ENCODE peak calls at places on chromosomes 13 and 19, in six cellular contexts. One of them, this sample, is unnamed.

GRCh38 chr13:24275041-24275440 is 34.3 kb upstream of the C1QTNF9 start:
- DNase-seq in fibroblast of the aortic adventitia: no peak
- DNase-seq in fibroblast of pulmonary artery: no peak
- DNase-seq in bronchial epithelial cell: no peak
- DNase-seq in AG10803: no peak
- DNase-seq in stomach: peak
- DNase-seq in this sample: no peak

GRCh38 chr19:51096473-51097165 is 11.6 kb downstream of the CTU1 start:
- DNase-seq in fibroblast of the aortic adventitia: no peak
- DNase-seq in fibroblast of pulmonary artery: peak
- DNase-seq in AG10803: no peak
- DNase-seq in bronchial epithelial cell: no peak
- DNase-seq in stomach: no peak
- DNase-seq in this sample: no peak

GRCh38 chr19:2478756-2479555 is 3.0 kb downstream of the GADD45B start:
- DNase-seq in fibroblast of the aortic adventitia: peak
- DNase-seq in fibroblast of pulmonary artery: peak
- DNase-seq in bronchial epithelial cell: peak
- DNase-seq in AG10803: peak
- DNase-seq in stomach: peak
- DNase-seq in this sample: peak

GRCh38 chr19:1945899-1946298 is 4.9 kb downstream of the CSNK1G2 start:
- DNase-seq in stomach: peak
- DNase-seq in fibroblast of pulmonary artery: peak
- DNase-seq in AG10803: peak
- DNase-seq in bronchial epithelial cell: no peak
- DNase-seq in fibroblast of the aortic adventitia: no peak
- DNase-seq in this sample: peak

GRCh38 chr13:102401305-102401704 is 543 bp downstream of the FGF14 start:
- DNase-seq in bronchial epithelial cell: peak
- DNase-seq in stomach: no peak
- DNase-seq in fibroblast of pulmonary artery: no peak
- DNase-seq in AG10803: peak
- DNase-seq in fibroblast of the aortic adventitia: peak
- DNase-seq in this sample: peak

GRCh38 chr13:66895780-66896179 is 334.4 kb downstream of the PCDH9 start:
- DNase-seq in bronchial epithelial cell: no peak
- DNase-seq in stomach: no peak
- DNase-seq in fibroblast of pulmonary artery: no peak
- DNase-seq in fibroblast of the aortic adventitia: no peak
- DNase-seq in AG10803: no peak
- DNase-seq in this sample: no peak

GRCh38 chr19:7224205-7224833 is 69.9 kb downstream of the INSR start:
- DNase-seq in AG10803: peak
- DNase-seq in fibroblast of the aortic adventitia: peak
- DNase-seq in fibroblast of pulmonary artery: peak
- DNase-seq in stomach: peak
- DNase-seq in bronchial epithelial cell: no peak
- DNase-seq in this sample: peak

GRCh38 chr13:85525411-85525810 is 273.8 kb downstream of the SLITRK6 start:
- DNase-seq in fibroblast of pulmonary artery: no peak
- DNase-seq in fibroblast of the aortic adventitia: no peak
- DNase-seq in stomach: no peak
- DNase-seq in bronchial epithelial cell: no peak
- DNase-seq in AG10803: no peak
- DNase-seq in this sample: no peak

GRCh38 chr19:28130066-28130511 is 1082.9 kb downstream of the UQCRFS1 start:
- DNase-seq in AG10803: no peak
- DNase-seq in fibroblast of pulmonary artery: no peak
- DNase-seq in stomach: no peak
- DNase-seq in fibroblast of the aortic adventitia: no peak
- DNase-seq in bronchial epithelial cell: no peak
- DNase-seq in this sample: no peak

GRCh38 chr13:102128216-102128800 is 273.5 kb downstream of the FGF14 start:
- DNase-seq in fibroblast of the aortic adventitia: peak
- DNase-seq in AG10803: peak
- DNase-seq in bronchial epithelial cell: peak
- DNase-seq in fibroblast of pulmonary artery: peak
- DNase-seq in stomach: no peak
- DNase-seq in this sample: peak

GRCh38 chr13:23986619-23987018 is 89.3 kb upstream of the C1QTNF9B start:
- DNase-seq in fibroblast of pulmonary artery: peak
- DNase-seq in bronchial epithelial cell: no peak
- DNase-seq in stomach: no peak
- DNase-seq in fibroblast of the aortic adventitia: peak
- DNase-seq in AG10803: peak
- DNase-seq in this sample: peak

GRCh38 chr19:1106841-1107654 is 3.3 kb downstream of the GPX4 start:
- DNase-seq in stomach: peak
- DNase-seq in AG10803: peak
- DNase-seq in bronchial epithelial cell: peak
- DNase-seq in fibroblast of pulmonary artery: peak
- DNase-seq in fibroblast of the aortic adventitia: peak
- DNase-seq in this sample: peak

GRCh38 chr19:8973501-8974091 is 36.6 kb downstream of the MUC16 start:
- DNase-seq in fibroblast of the aortic adventitia: no peak
- DNase-seq in AG10803: no peak
- DNase-seq in bronchial epithelial cell: peak
- DNase-seq in fibroblast of pulmonary artery: peak
- DNase-seq in stomach: no peak
- DNase-seq in this sample: peak

GRCh38 chr13:30847697-30848307 is 58.3 kb upstream of the MEDAG start:
- DNase-seq in bronchial epithelial cell: peak
- DNase-seq in AG10803: peak
- DNase-seq in stomach: no peak
- DNase-seq in fibroblast of pulmonary artery: peak
- DNase-seq in fibroblast of the aortic adventitia: peak
- DNase-seq in this sample: peak

GRCh38 chr19:51915324-51915867 is 10.6 kb upstream of the ZNF649 start:
- DNase-seq in AG10803: no peak
- DNase-seq in fibroblast of pulmonary artery: no peak
- DNase-seq in stomach: no peak
- DNase-seq in bronchial epithelial cell: no peak
- DNase-seq in fibroblast of the aortic adventitia: no peak
- DNase-seq in this sample: no peak

GRCh38 chr19:18521692-18522123 is at the start of gene ELL:
- DNase-seq in AG10803: no peak
- DNase-seq in stomach: no peak
- DNase-seq in fibroblast of pulmonary artery: no peak
- DNase-seq in bronchial epithelial cell: no peak
- DNase-seq in fibroblast of the aortic adventitia: no peak
- DNase-seq in this sample: no peak

GRCh38 chr19:18522124-18522861 is 423 bp upstream of the ELL start:
- DNase-seq in fibroblast of pulmonary artery: peak
- DNase-seq in stomach: peak
- DNase-seq in AG10803: peak
- DNase-seq in bronchial epithelial cell: peak
- DNase-seq in fibroblast of the aortic adventitia: peak
- DNase-seq in this sample: peak

GRCh38 chr19:18519962-18520847 is 1.7 kb downstream of the ELL start:
- DNase-seq in bronchial epithelial cell: peak
- DNase-seq in fibroblast of the aortic adventitia: peak
- DNase-seq in fibroblast of pulmonary artery: peak
- DNase-seq in stomach: peak
- DNase-seq in AG10803: peak
- DNase-seq in this sample: peak

GRCh38 chr19:18518639-18519038 is 3.2 kb downstream of the ELL start:
- DNase-seq in fibroblast of pulmonary artery: no peak
- DNase-seq in stomach: no peak
- DNase-seq in AG10803: no peak
- DNase-seq in fibroblast of the aortic adventitia: no peak
- DNase-seq in bronchial epithelial cell: no peak
- DNase-seq in this sample: no peak

GRCh38 chr19:18520848-18521691 is 800 bp downstream of the ELL start:
- DNase-seq in AG10803: no peak
- DNase-seq in bronchial epithelial cell: peak
- DNase-seq in fibroblast of the aortic adventitia: no peak
- DNase-seq in fibroblast of pulmonary artery: no peak
- DNase-seq in stomach: peak
- DNase-seq in this sample: peak
- TF ChIP-seq CTCF in AG10803: no peak
- TF ChIP-seq CTCF in bronchial epithelial cell: peak
- TF ChIP-seq CTCF in fibroblast of the aortic adventitia: no peak
- TF ChIP-seq CTCF in fibroblast of pulmonary artery: no peak
- TF ChIP-seq CTCF in stomach: no peak
- TF ChIP-seq CTCF in this sample: no peak

GRCh38 chr13:83498486-83499190 is 383.6 kb downstream of the SLITRK1 start:
- DNase-seq in AG10803: peak
- DNase-seq in fibroblast of pulmonary artery: peak
- DNase-seq in fibroblast of the aortic adventitia: peak
- DNase-seq in stomach: no peak
- DNase-seq in bronchial epithelial cell: peak
- DNase-seq in this sample: peak
- H3K4me3 ChIP-seq in AG10803: no peak
- H3K4me3 ChIP-seq in fibroblast of pulmonary artery: no peak
- H3K4me3 ChIP-seq in fibroblast of the aortic adventitia: no peak
- H3K4me3 ChIP-seq in stomach: no peak
- H3K4me3 ChIP-seq in bronchial epithelial cell: no peak
- H3K4me3 ChIP-seq in this sample: no peak

GRCh38 chr13:35822666-35823065 is 308.5 kb downstream of the DCLK1 start:
- DNase-seq in stomach: no peak
- DNase-seq in fibroblast of the aortic adventitia: no peak
- DNase-seq in bronchial epithelial cell: no peak
- DNase-seq in fibroblast of pulmonary artery: no peak
- DNase-seq in AG10803: no peak
- DNase-seq in this sample: no peak

GRCh38 chr13:35817642-35818576 is 313.3 kb downstream of the DCLK1 start:
- DNase-seq in bronchial epithelial cell: no peak
- DNase-seq in stomach: no peak
- DNase-seq in AG10803: peak
- DNase-seq in fibroblast of the aortic adventitia: peak
- DNase-seq in fibroblast of pulmonary artery: no peak
- DNase-seq in this sample: no peak

GRCh38 chr13:35824395-35824794 is 306.8 kb downstream of the DCLK1 start:
- DNase-seq in stomach: no peak
- DNase-seq in bronchial epithelial cell: no peak
- DNase-seq in AG10803: no peak
- DNase-seq in fibroblast of the aortic adventitia: no peak
- DNase-seq in fibroblast of pulmonary artery: no peak
- DNase-seq in this sample: no peak

GRCh38 chr13:35814573-35814972 is 316.6 kb downstream of the DCLK1 start:
- DNase-seq in stomach: no peak
- DNase-seq in fibroblast of pulmonary artery: no peak
- DNase-seq in fibroblast of the aortic adventitia: no peak
- DNase-seq in AG10803: peak
- DNase-seq in bronchial epithelial cell: no peak
- DNase-seq in this sample: peak

GRCh38 chr13:35818577-35819165 is 312.5 kb downstream of the DCLK1 start:
- DNase-seq in stomach: no peak
- DNase-seq in fibroblast of the aortic adventitia: peak
- DNase-seq in bronchial epithelial cell: peak
- DNase-seq in fibroblast of pulmonary artery: peak
- DNase-seq in AG10803: peak
- DNase-seq in this sample: peak
- TF ChIP-seq CTCF in stomach: no peak
- TF ChIP-seq CTCF in fibroblast of the aortic adventitia: peak
- TF ChIP-seq CTCF in bronchial epithelial cell: peak
- TF ChIP-seq CTCF in fibroblast of pulmonary artery: peak
- TF ChIP-seq CTCF in AG10803: peak
- TF ChIP-seq CTCF in this sample: peak

DNA sequence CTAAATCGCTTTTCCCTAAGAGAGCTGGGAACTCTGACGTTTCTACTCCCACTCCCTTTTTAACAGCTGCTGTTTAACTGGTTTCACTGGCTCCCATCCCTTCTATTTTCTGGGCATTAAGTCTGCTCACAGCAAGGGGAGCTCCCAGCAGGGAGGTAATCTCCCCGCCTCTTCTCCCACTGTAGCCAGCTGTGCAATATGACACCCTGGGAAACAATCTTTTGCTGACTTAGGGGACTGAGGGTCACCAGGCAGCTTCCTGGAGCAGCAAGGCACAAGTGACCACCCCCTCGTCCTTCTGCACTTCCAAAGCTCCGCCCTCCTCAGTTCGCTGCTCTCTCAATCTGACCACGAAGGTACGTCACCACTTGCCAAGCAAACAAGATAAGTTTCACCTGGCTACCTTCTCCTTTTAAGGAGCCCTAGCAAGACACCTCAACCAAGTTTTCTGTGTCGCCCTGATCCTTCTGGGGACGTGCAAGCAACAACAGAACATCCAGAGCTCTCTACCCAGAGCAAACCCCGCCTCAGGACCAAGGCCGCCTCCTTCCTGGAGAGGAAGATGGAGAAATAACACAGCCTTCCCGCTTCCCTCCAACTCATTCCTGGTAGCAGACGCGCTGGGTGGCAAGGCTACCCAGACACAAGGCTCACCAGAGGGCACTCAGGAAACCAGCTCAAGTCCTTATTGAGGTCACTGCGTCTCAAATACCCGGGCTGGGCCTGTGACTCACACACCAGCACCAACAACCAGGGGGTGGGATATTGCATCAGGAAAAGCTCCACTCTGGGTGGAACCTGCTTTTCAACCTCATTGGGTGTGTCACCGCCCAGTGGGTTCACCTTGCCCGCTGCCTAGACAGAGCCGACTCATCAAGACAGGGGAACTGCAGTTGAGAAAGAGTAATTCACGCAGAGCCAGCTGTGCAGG is 92.4 kb downstream of the STK24 start:
- DNase-seq in bronchial epithelial cell: peak
- DNase-seq in fibroblast of pulmonary artery: peak
- DNase-seq in AG10803: peak
- DNase-seq in fibroblast of the aortic adventitia: peak
- DNase-seq in stomach: peak
- DNase-seq in this sample: peak
- H3K4me3 ChIP-seq in bronchial epithelial cell: peak
- H3K4me3 ChIP-seq in fibroblast of pulmonary artery: peak
- H3K4me3 ChIP-seq in AG10803: no peak
- H3K4me3 ChIP-seq in fibroblast of the aortic adventitia: peak
- H3K4me3 ChIP-seq in stomach: no peak
- H3K4me3 ChIP-seq in this sample: peak

GRCh38 chr19:35736913-35737886 is 5.1 kb downstream of the IGFLR1 start:
- DNase-seq in AG10803: no peak
- DNase-seq in bronchial epithelial cell: no peak
- DNase-seq in stomach: no peak
- DNase-seq in fibroblast of pulmonary artery: no peak
- DNase-seq in fibroblast of the aortic adventitia: no peak
- DNase-seq in this sample: no peak
- TF ChIP-seq CTCF in AG10803: no peak
- TF ChIP-seq CTCF in bronchial epithelial cell: peak
- TF ChIP-seq CTCF in stomach: no peak
- TF ChIP-seq CTCF in fibroblast of pulmonary artery: no peak
- TF ChIP-seq CTCF in fibroblast of the aortic adventitia: peak
- TF ChIP-seq CTCF in this sample: no peak

DNA sequence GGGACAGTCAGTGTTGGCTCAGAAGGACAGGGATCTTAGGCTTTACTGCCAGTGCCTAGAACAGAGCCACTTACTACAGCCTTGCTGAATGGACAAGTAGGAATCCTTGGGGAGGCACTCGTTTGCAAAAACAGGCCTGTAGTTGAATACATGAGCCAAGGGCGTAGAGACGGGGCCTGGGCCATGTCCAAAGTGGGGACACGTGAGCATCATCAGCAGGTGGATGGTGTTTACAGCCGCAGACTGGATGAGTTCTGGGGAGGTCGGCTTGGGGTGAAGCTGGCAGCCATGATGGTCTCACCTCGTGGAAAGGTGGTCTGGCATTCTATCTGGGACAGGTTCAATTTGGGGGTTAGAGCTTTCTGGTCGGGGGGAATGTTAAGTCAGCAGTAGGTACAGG is 17.5 kb downstream of the RYR1 start:
- DNase-seq in fibroblast of the aortic adventitia: no peak
- DNase-seq in stomach: no peak
- DNase-seq in bronchial epithelial cell: no peak
- DNase-seq in fibroblast of pulmonary artery: no peak
- DNase-seq in AG10803: no peak
- DNase-seq in this sample: no peak
- H3K4me3 ChIP-seq in fibroblast of the aortic adventitia: no peak
- H3K4me3 ChIP-seq in stomach: no peak
- H3K4me3 ChIP-seq in bronchial epithelial cell: no peak
- H3K4me3 ChIP-seq in fibroblast of pulmonary artery: no peak
- H3K4me3 ChIP-seq in AG10803: no peak
- H3K4me3 ChIP-seq in this sample: no peak